ENCODE peak calls at places on chromosomes 5 and 9, in four cellular contexts. One of them, this sample, is unnamed. For H3K4me1, the result is how much of the 10 kb centered on the place peaks cover.

GRCh38 chr5:167912944-167913343 is 378.5 kb upstream of the WWC1 start:
- DNase-seq in IMR-90: peak
- DNase-seq in astrocyte: peak
- DNase-seq in ovary: no peak
- DNase-seq in this sample: no peak

GRCh38 chr5:91074615-91075014 is 308.5 kb downstream of the ARRDC3 start:
- DNase-seq in IMR-90: peak
- DNase-seq in ovary: no peak
- DNase-seq in astrocyte: peak
- DNase-seq in this sample: no peak

GRCh38 chr9:35489313-35490154 is at the start of gene RUSC2:
- DNase-seq in ovary: peak
- DNase-seq in astrocyte: peak
- DNase-seq in IMR-90: peak
- DNase-seq in this sample: peak

GRCh38 chr9:110750272-110750671 is 81.7 kb downstream of the MUSK start:
- DNase-seq in ovary: no peak
- DNase-seq in astrocyte: no peak
- DNase-seq in IMR-90: no peak
- DNase-seq in this sample: peak

GRCh38 chr5:40578501-40579451 is 100.9 kb upstream of the PTGER4 start:
- DNase-seq in IMR-90: peak
- DNase-seq in astrocyte: peak
- DNase-seq in ovary: no peak
- DNase-seq in this sample: no peak

GRCh38 chr9:86942352-86943222 is 4.7 kb downstream of the GAS1 start:
- DNase-seq in IMR-90: no peak
- DNase-seq in ovary: no peak
- DNase-seq in astrocyte: no peak
- DNase-seq in this sample: no peak

GRCh38 chr5:150541895-150542294 is 34.0 kb downstream of the NDST1 start:
- DNase-seq in astrocyte: no peak
- DNase-seq in IMR-90: no peak
- DNase-seq in ovary: no peak
- DNase-seq in this sample: no peak

GRCh38 chr5:92559743-92560142 is 1021.3 kb downstream of the NR2F1-AS1 start:
- DNase-seq in IMR-90: peak
- DNase-seq in ovary: no peak
- DNase-seq in astrocyte: peak
- DNase-seq in this sample: no peak

GRCh38 chr9:76756273-76756650 is 8.0 kb upstream of the PCA3 start:
- DNase-seq in astrocyte: no peak
- DNase-seq in ovary: no peak
- DNase-seq in IMR-90: peak
- DNase-seq in this sample: peak

GRCh38 chr9:87701931-87702421 is 23.9 kb upstream of the CTSL start:
- DNase-seq in IMR-90: no peak
- DNase-seq in ovary: no peak
- DNase-seq in astrocyte: peak
- DNase-seq in this sample: no peak

DNA sequence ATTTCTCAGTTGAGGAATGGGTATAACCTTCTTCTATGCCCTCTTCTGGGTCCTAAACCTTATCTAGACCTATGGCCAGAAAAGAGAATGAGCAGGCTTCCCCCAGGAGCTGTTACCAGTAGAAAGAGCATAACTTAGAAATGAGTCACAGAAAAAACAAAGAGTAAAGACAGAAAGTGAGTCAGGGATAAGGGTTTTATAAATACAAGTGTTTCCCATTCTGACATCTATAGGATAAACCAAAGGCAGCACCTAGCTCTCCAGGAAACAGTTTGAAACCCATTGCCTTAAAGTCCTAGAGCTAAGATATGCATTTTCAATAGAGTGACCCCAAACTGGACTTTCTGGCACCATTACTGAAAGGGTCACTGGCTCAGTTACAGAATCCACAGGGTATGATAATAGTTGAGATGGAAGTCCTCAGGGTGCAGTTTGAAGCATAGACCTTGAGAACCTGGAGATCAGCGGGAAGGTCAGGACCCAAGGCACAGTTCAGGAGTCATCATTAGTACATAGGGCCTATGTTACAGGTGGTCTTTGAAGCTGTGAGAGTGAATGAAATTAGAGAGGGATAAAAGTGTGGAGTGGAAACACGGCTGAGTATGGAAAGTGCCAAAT is 42.7 kb upstream of the LIFR start:
- DNase-seq in IMR-90: peak
- DNase-seq in astrocyte: peak
- DNase-seq in ovary: no peak
- DNase-seq in this sample: no peak
- TF ChIP-seq CTCF in IMR-90: no peak
- TF ChIP-seq CTCF in astrocyte: no peak
- TF ChIP-seq CTCF in ovary: no peak
- TF ChIP-seq CTCF in this sample: no peak

GRCh38 chr5:81234299-81234698 is 1.2 kb downstream of the CKMT2 start:
- DNase-seq in ovary: peak
- DNase-seq in IMR-90: no peak
- DNase-seq in astrocyte: no peak
- DNase-seq in this sample: no peak

GRCh38 chr5:81234801-81235200 is 1.7 kb downstream of the CKMT2 start:
- DNase-seq in astrocyte: no peak
- DNase-seq in ovary: peak
- DNase-seq in IMR-90: no peak
- DNase-seq in this sample: no peak

GRCh38 chr5:81233080-81233634 is at the start of gene CKMT2:
- DNase-seq in IMR-90: no peak
- DNase-seq in astrocyte: peak
- DNase-seq in ovary: peak
- DNase-seq in this sample: peak

GRCh38 chr5:81230429-81230828 is 2.7 kb upstream of the CKMT2 start:
- DNase-seq in astrocyte: no peak
- DNase-seq in IMR-90: no peak
- DNase-seq in ovary: no peak
- DNase-seq in this sample: no peak

GRCh38 chr5:81232449-81233079 is 558 bp upstream of the CKMT2 start:
- DNase-seq in ovary: peak
- DNase-seq in IMR-90: no peak
- DNase-seq in astrocyte: no peak
- DNase-seq in this sample: peak
- H3K4me3 ChIP-seq in ovary: peak
- H3K4me3 ChIP-seq in IMR-90: no peak
- H3K4me3 ChIP-seq in astrocyte: peak
- H3K4me3 ChIP-seq in this sample: peak

DNA sequence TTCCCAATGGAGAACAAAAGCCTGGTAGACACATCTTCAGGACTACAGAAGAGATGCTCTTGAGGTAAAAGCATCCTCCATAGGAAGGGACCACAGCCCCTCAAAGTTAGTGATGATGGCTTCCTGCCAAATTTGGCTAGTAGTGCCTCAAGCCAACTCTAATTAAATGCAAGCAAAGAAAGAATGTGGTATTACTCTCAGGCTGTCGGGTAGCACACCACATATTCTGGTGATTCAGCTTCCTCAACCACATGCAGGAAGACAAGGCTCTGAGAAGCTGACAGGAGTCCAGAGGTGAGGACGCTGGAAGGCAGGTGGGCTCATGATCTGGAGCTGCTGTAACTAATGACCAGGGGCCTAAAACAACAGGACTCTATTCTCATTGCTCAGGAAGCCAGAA is 37.2 kb upstream of the S1PR3 start:
- DNase-seq in ovary: no peak
- DNase-seq in astrocyte: peak
- DNase-seq in IMR-90: peak
- DNase-seq in this sample: no peak
- H3K4me1 ChIP-seq in ovary: under half
- H3K4me1 ChIP-seq in astrocyte: under half
- H3K4me1 ChIP-seq in IMR-90: under half
- H3K4me1 ChIP-seq in this sample: under half

GRCh38 chr5:171773106-171773505 is 12.5 kb upstream of the SMIM23 start:
- DNase-seq in ovary: no peak
- DNase-seq in IMR-90: no peak
- DNase-seq in astrocyte: no peak
- DNase-seq in this sample: no peak

GRCh38 chr5:171774418-171774817 is 11.2 kb upstream of the SMIM23 start:
- DNase-seq in astrocyte: no peak
- DNase-seq in ovary: no peak
- DNase-seq in IMR-90: no peak
- DNase-seq in this sample: no peak

GRCh38 chr5:171764265-171764664 is 21.4 kb upstream of the SMIM23 start:
- DNase-seq in IMR-90: no peak
- DNase-seq in ovary: no peak
- DNase-seq in astrocyte: no peak
- DNase-seq in this sample: no peak

GRCh38 chr5:171766875-171767274 is 18.7 kb upstream of the SMIM23 start:
- DNase-seq in IMR-90: no peak
- DNase-seq in ovary: no peak
- DNase-seq in astrocyte: no peak
- DNase-seq in this sample: no peak

DNA sequence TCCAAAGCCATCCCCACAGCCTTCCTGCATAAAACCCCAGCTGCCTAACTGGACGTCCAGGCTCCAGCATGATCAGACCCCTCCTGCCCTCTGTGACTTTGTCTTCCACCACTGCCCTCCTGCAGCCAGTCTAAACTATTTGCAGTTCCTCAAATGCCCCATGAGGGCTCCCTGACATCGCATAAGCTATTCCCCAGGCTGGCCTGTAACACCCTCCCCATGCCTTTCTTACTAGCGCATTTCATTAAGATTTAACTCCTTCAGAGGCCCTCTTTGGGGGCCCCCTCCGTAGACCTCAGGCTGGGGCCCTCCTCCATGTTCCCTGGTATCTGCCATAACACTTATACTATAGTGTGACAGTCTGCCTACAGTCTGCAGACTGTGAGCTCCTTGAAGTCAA is 15.5 kb upstream of the SMIM23 start:
- DNase-seq in ovary: no peak
- DNase-seq in IMR-90: no peak
- DNase-seq in astrocyte: no peak
- DNase-seq in this sample: no peak
- TF ChIP-seq CTCF in ovary: no peak
- TF ChIP-seq CTCF in IMR-90: no peak
- TF ChIP-seq CTCF in astrocyte: no peak
- TF ChIP-seq CTCF in this sample: no peak

This sample was measured in thyroid gland.